ENCODE peak calls at places on chromosomes 5 and 9, in seven cellular contexts. M, S, C, Y, T, I and K are unnamed samples.

GRCh38 chr5:116734717-116735072 is 160.1 kb upstream of the SEMA6A start:
- DNase-seq in M (no peak), S (no peak), C (no peak), Y (no peak), T (no peak), I (no peak), K (no peak)

GRCh38 chr5:40033009-40033408 is 608.2 kb upstream of the DAB2 start:
- DNase-seq in M (no peak), S (no peak), C (no peak), Y (no peak), T (no peak), I (no peak), K (no peak)

GRCh38 chr5:154405078-154405792 is 40.6 kb upstream of the SAP30L start:
- DNase-seq in M (peak), S (peak), C (peak), Y (peak), T (peak), I (peak), K (peak)

GRCh38 chr5:42787073-42787472 is 24.6 kb downstream of the SELENOP start:
- DNase-seq in M (no peak), S (no peak), C (no peak), Y (no peak), T (no peak), I (no peak), K (no peak)

GRCh38 chr9:125747053-125747764 is at the start of gene PBX3:
- DNase-seq in M (no peak), S (peak), C (peak), Y (no peak), T (peak), I (peak), K (peak)

GRCh38 chr9:38422555-38423245 is 1.6 kb downstream of the IGFBPL1 start:
- DNase-seq in M (no peak), S (peak), C (no peak), Y (no peak), T (no peak), I (no peak), K (no peak)

GRCh38 chr5:140182803-140183367 is 7.9 kb downstream of the CYSTM1 start:
- DNase-seq in M (no peak), S (peak), C (peak), Y (peak), T (no peak), I (peak), K (peak)

GRCh38 chr5:157253547-157253946 is 12.4 kb upstream of the CYFIP2 start:
- DNase-seq in M (peak), S (no peak), C (no peak), Y (no peak), T (no peak), I (peak), K (peak)

GRCh38 chr9:116284518-116284917 is 130.9 kb downstream of the PAPPA start:
- DNase-seq in M (no peak), S (no peak), C (no peak), Y (no peak), T (no peak), I (no peak), K (no peak)

GRCh38 chr9:117772960-117773359 is 68.8 kb downstream of the TLR4 start:
- DNase-seq in M (no peak), S (no peak), C (no peak), Y (no peak), T (no peak), I (peak), K (no peak)

GRCh38 chr9:33742051-33742450 is 53.3 kb upstream of the PRSS3 start:
- DNase-seq in M (no peak), S (no peak), C (no peak), Y (no peak), T (no peak), I (no peak), K (no peak)

GRCh38 chr9:127398715-127399400 is 1.9 kb downstream of the SLC2A8 start:
- DNase-seq in M (no peak), S (peak), C (no peak), Y (no peak), T (no peak), I (no peak), K (no peak)

GRCh38 chr9:127396253-127396807 is 639 bp upstream of the SLC2A8 start:
- DNase-seq in M (no peak), S (peak), C (no peak), Y (peak), T (no peak), I (no peak), K (no peak)

GRCh38 chr9:127397722-127398647 is 1.0 kb downstream of the SLC2A8 start:
- DNase-seq in M (no peak), S (peak), C (peak), Y (no peak), T (peak), I (peak), K (peak)

GRCh38 chr9:127395491-127396252 is 1.3 kb upstream of the SLC2A8 start:
- DNase-seq in M (no peak), S (no peak), C (no peak), Y (no peak), T (no peak), I (no peak), K (no peak)

GRCh38 chr9:127396808-127397721 is at the start of gene SLC2A8:
- DNase-seq in M (peak), S (peak), C (peak), Y (peak), T (peak), I (peak), K (peak)
- TF ChIP-seq POLR2A in M (no peak), S (peak), C (peak), Y (no peak), T (peak), I (peak), K (no peak)

GRCh38 chr9:121266906-121267650 is 884 bp upstream of the GSN start:
- DNase-seq in M (no peak), S (peak), C (no peak), Y (no peak), T (no peak), I (no peak), K (no peak)

GRCh38 chr9:121268598-121269029 is 652 bp downstream of the GSN start:
- DNase-seq in M (no peak), S (peak), C (no peak), Y (no peak), T (no peak), I (no peak), K (no peak)

GRCh38 chr9:121269888-121270254 is 1.9 kb downstream of the GSN start:
- DNase-seq in M (no peak), S (no peak), C (no peak), Y (no peak), T (no peak), I (no peak), K (no peak)

GRCh38 chr9:121267689-121268597 is at the start of gene GSN:
- DNase-seq in M (no peak), S (peak), C (peak), Y (peak), T (peak), I (peak), K (peak)

GRCh38 chr9:121269030-121269887 is 1.3 kb downstream of the GSN start:
- DNase-seq in M (no peak), S (peak), C (no peak), Y (no peak), T (no peak), I (peak), K (peak)
- TF ChIP-seq POLR2A in M (no peak), S (peak), C (no peak), Y (no peak), T (no peak), I (peak), K (no peak)

DNA sequence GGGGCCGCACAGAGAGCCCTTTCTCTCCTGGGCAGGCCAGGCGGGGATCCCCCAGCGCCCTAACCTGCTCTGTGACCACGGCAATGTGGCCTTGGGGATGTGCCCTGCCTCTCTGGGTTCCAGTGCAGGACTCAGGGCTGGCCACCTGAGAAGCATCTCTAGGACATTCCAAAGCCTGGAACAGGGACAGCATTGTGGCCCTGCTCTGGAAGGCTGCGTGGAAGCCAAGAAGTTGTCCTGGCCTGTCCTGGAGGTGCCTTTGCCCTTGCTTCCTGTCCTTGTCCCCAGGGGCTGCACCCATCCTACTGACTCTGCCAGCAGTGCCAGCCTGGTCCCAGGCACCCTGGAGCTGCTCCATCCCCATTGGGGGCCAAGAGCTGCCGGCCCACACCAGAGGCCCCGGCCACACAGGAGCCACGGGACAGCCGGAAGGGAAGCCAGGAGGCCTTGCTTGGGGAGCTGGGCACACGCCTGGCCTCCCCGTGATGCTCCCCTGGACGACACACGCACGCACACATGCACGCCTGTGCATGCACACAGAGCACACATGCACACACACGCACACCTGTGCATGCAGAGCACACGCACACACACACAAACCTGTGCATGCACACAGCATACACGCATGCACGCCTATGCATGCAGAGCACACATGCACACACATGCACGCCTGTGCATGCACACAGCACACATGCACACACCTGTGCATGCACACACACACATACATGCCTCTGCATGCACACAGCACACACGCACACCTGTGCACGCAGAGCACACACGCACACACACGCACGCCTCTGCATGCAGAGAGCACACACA is 20.1 kb upstream of the CAMSAP1 start:
- DNase-seq in M (no peak), S (no peak), C (no peak), Y (no peak), T (no peak), I (no peak), K (peak)
- TF ChIP-seq POLR2A in M (no peak), S (no peak), C (no peak), Y (no peak), T (no peak), I (no peak), K (no peak)

DNA sequence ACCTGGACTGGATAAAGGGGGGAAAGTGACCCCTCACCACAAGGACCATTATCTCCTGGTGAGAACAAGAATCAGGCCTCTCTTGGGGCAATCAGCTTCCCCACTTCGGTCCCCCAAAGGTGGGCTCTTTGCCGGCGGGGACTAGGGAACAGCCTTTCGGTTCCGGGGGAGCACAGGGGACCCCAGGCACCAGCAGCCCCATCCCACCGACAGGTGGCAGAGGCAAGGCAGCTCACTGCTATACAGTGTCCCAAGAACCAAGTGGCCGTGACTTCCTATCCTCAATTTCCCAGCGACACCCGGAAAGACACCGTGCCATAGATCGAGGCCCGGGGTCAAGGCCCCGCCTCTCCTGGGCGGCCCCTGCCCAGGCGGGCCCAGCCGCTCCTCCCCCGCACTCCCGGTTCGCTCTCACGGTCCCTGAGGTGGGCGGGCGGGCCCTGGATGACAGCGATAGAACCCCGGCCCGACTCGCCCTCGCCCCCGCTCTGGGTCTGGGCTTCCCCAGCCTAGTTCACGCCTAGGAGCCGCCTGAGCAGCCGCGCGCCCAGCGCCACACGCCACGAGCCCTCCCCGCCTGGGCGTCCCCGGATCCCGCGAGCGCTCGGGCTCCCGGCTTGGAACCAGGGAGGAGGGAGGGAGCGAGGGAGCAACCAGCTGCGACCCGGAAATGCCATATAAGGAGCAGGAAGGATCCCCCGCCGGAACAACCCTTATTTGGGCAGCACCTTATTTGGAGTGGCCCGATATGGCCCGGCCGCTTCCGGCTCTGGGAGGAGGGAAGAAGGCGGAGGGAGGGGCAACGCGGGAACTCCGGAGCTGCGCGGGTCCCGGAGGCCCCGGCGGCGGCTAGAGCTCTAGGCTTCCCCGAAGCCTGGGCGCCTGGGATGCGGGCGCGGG is 641 bp upstream of the EGR1 start:
- DNase-seq in M (peak), S (peak), C (peak), Y (peak), T (peak), I (peak), K (peak)
- TF ChIP-seq POLR2A in M (peak), S (no peak), C (peak), Y (no peak), T (peak), I (peak), K (peak)

GRCh38 chr9:101536938-101537337 is 3.3 kb downstream of the RNF20 start:
- DNase-seq in M (no peak), S (no peak), C (no peak), Y (no peak), T (no peak), I (no peak), K (peak)

GRCh38 chr9:101536351-101536750 is 2.7 kb downstream of the RNF20 start:
- DNase-seq in M (no peak), S (no peak), C (no peak), Y (no peak), T (no peak), I (no peak), K (no peak)

GRCh38 chr9:101528015-101528414 is 5.6 kb upstream of the RNF20 start:
- DNase-seq in M (no peak), S (no peak), C (no peak), Y (no peak), T (no peak), I (no peak), K (no peak)

GRCh38 chr9:101530076-101530711 is 3.5 kb upstream of the RNF20 start:
- DNase-seq in M (peak), S (peak), C (peak), Y (peak), T (peak), I (peak), K (peak)

DNA sequence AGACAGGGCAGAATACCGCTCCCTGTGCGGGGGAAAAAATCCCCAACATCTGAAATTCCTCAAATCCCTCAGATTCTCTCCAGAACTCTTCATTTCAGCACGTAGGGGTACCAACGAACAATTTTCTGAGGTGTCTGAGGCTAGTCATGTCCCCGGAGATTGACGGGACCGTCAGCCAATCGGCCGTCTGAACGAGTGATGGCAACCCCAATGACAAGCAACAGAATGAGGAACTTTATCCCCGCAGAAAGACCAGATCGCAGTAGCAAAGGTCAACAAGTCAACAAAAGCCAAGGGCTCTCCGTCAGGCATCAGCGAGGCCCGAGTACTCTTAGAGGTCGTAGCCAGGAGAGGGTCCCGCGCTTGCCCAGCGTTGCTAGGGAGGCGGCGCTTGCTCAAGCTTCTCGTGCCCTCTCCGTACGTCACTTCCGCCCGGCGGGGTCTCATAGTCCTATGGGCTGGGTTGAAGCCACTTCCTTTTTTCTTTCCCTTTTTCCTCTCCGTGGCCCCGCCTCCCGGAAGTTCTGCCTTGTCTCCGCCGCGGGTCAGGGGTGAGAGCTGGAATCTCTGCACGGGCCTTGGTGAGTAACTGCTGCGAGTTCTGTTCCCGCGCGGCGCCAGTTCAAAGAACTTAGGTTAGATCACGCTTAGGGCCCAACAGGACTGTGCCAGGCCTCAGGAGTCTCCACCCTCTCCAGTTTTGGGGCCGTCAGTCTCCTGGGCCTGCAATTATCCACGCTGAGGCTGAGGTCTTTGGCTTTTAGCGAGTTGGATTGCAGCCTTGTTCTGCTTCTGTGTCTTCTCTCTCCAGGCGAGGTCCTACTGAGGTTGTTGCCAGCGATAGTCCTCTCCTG is at the start of gene RNF20:
- DNase-seq in M (peak), S (peak), C (peak), Y (peak), T (peak), I (peak), K (peak)
- TF ChIP-seq POLR2A in M (peak), S (no peak), C (peak), Y (no peak), T (peak), I (peak), K (peak)

GRCh38 chr9:110126457-110126856 is 81.5 kb downstream of the C9orf152 start:
- DNase-seq in M (no peak), S (no peak), C (no peak), Y (no peak), T (no peak), I (no peak), K (no peak)

GRCh38 chr9:110126986-110127864 is 80.7 kb downstream of the C9orf152 start:
- DNase-seq in M (no peak), S (peak), C (peak), Y (no peak), T (peak), I (peak), K (peak)

GRCh38 chr9:110123364-110124095 is 84.4 kb downstream of the C9orf152 start:
- DNase-seq in M (no peak), S (no peak), C (no peak), Y (no peak), T (no peak), I (no peak), K (peak)

GRCh38 chr9:110125763-110126351 is 82.1 kb downstream of the C9orf152 start:
- DNase-seq in M (no peak), S (no peak), C (no peak), Y (no peak), T (no peak), I (no peak), K (no peak)

GRCh38 chr9:110125207-110125751 is 82.7 kb downstream of the C9orf152 start:
- DNase-seq in M (no peak), S (peak), C (peak), Y (peak), T (peak), I (peak), K (no peak)
- TF ChIP-seq POLR2A in M (no peak), S (no peak), C (peak), Y (no peak), T (peak), I (peak), K (no peak)

GRCh38 chr9:71886015-71886414 is 25.0 kb downstream of the ABHD17B start:
- DNase-seq in M (no peak), S (no peak), C (no peak), Y (no peak), T (no peak), I (no peak), K (no peak)

GRCh38 chr9:71895122-71895521 is 15.9 kb downstream of the ABHD17B start:
- DNase-seq in M (no peak), S (no peak), C (no peak), Y (no peak), T (no peak), I (no peak), K (peak)

GRCh38 chr9:71885467-71885866 is 25.5 kb downstream of the ABHD17B start:
- DNase-seq in M (no peak), S (no peak), C (no peak), Y (no peak), T (no peak), I (no peak), K (no peak)

GRCh38 chr9:71891557-71892189 is 19.3 kb downstream of the ABHD17B start:
- DNase-seq in M (no peak), S (no peak), C (no peak), Y (no peak), T (no peak), I (no peak), K (no peak)

GRCh38 chr9:71890042-71890680 is 20.8 kb downstream of the ABHD17B start:
- DNase-seq in M (no peak), S (no peak), C (no peak), Y (no peak), T (no peak), I (no peak), K (no peak)
- TF ChIP-seq POLR2A in M (no peak), S (no peak), C (no peak), Y (no peak), T (no peak), I (no peak), K (no peak)

DNA sequence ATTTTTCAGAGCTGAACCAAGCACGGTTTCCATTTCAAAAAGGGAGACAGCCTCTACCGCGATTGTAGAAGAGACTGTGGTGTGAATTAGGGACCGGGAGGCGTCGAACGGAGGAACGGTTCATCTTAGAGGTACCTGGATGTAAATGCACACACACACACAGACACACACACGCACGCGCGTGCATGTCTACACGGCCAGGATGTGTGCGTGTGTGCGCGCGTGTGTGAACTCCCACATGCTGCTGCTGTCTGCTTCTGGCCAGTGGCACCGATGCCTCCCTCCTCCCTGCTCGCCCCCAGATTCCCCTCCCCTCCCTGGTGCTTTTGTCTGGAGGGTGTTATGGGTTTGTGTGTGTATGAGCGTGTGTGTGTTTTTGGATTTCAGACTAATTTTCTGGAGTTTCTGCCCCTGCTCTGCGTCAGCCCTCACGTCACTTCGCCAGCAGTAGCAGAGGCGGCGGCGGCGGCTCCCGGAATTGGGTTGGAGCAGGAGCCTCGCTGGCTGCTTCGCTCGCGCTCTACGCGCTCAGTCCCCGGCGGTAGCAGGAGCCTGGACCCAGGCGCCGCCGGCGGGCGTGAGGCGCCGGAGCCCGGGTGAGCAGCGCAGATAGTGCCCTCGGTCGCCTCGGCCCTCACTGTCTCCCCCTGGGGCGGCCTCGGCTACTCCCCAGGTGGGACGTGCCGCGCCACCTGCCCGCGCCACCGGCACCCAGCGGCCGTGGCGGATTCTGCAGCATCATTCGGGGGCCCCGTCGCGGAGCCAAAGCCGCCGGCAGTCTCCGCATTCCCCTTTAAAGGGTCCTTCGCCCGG is at the start of gene NTRK2:
- DNase-seq in M (no peak), S (no peak), C (peak), Y (no peak), T (peak), I (no peak), K (no peak)
- TF ChIP-seq POLR2A in M (no peak), S (no peak), C (no peak), Y (no peak), T (no peak), I (no peak), K (no peak)

GRCh38 chr9:346114-346513 is 131.4 kb downstream of the DOCK8 start:
- DNase-seq in M (no peak), S (no peak), C (no peak), Y (no peak), T (no peak), I (no peak), K (no peak)
- TF ChIP-seq POLR2A in M (no peak), S (no peak), C (no peak), Y (no peak), T (no peak), I (no peak), K (no peak)